ENCODE peak calls at places on chromosomes 5 and 9, in five cellular contexts. V, M, E, T and L are unnamed samples. For H3K4me1, the result is how much of the 10 kb centered on the place peaks cover.

GRCh38 chr9:77457916-77458592 is 190.1 kb downstream of the GNA14 start:
- DNase-seq in V (peak), M (peak), E (peak), T (peak), L (peak)

GRCh38 chr9:16459421-16460148 is 410.9 kb downstream of the BNC2 start:
- DNase-seq in V (peak), M (no peak), E (no peak), T (no peak), L (peak)

GRCh38 chr5:107957023-107957422 is 286.3 kb upstream of the EFNA5 start:
- DNase-seq in V (no peak), M (no peak), E (no peak), T (no peak), L (no peak)

GRCh38 chr5:18792145-18792544 is 1157.9 kb downstream of the TAF11L14 start:
- DNase-seq in V (peak), M (no peak), E (no peak), T (peak), L (peak)

GRCh38 chr5:175254155-175254554 is 189.8 kb downstream of the DRD1 start:
- DNase-seq in V (peak), M (no peak), E (no peak), T (no peak), L (no peak)

GRCh38 chr5:1300581-1301083 is 5.8 kb upstream of the TERT start:
- DNase-seq in V (no peak), M (no peak), E (no peak), T (no peak), L (no peak)

GRCh38 chr5:53027913-53028312 is 38.8 kb downstream of the ITGA2 start:
- DNase-seq in V (peak), M (no peak), E (peak), T (peak), L (peak)

GRCh38 chr5:125874057-125874456 is 549.2 kb upstream of the GRAMD2B start:
- DNase-seq in V (no peak), M (no peak), E (no peak), T (peak), L (no peak)

GRCh38 chr5:181170237-181170830 is 22.9 kb downstream of the OR2V2 start:
- DNase-seq in V (no peak), M (peak), E (no peak), T (no peak), L (peak)

GRCh38 chr9:87370003-87370685 is 127.5 kb upstream of the DAPK1 start:
- DNase-seq in V (peak), M (no peak), E (no peak), T (no peak), L (peak)

GRCh38 chr9:108297025-108297424 is 558.8 kb downstream of the ACTL7B start:
- DNase-seq in V (peak), M (no peak), E (peak), T (no peak), L (no peak)

GRCh38 chr9:132204883-132205282 is 43.0 kb downstream of the NTNG2 start:
- DNase-seq in V (no peak), M (no peak), E (no peak), T (no peak), L (no peak)

GRCh38 chr5:137344723-137345322 is 154.3 kb downstream of the SPOCK1 start:
- DNase-seq in V (peak), M (peak), E (no peak), T (peak), L (peak)

GRCh38 chr5:133694181-133694831 is 82.0 kb upstream of the FSTL4 start:
- DNase-seq in V (peak), M (no peak), E (no peak), T (no peak), L (peak)

GRCh38 chr9:91712811-91713210 is 237.2 kb downstream of the ROR2 start:
- DNase-seq in V (no peak), M (no peak), E (no peak), T (no peak), L (peak)

GRCh38 chr9:134158753-134159392 is 5.5 kb downstream of the RNU6ATAC start:
- DNase-seq in V (no peak), M (no peak), E (peak), T (no peak), L (no peak)

GRCh38 chr5:159678800-159679392 is 237.4 kb upstream of the ADRA1B start:
- DNase-seq in V (no peak), M (no peak), E (peak), T (no peak), L (no peak)

GRCh38 chr5:141986072-141986471 is 17.2 kb downstream of the RNF14 start:
- DNase-seq in V (no peak), M (no peak), E (no peak), T (no peak), L (no peak)

GRCh38 chr5:133763744-133764143 is 151.4 kb upstream of the FSTL4 start:
- DNase-seq in V (no peak), M (no peak), E (no peak), T (no peak), L (no peak)

GRCh38 chr9:17574342-17574741 is 4.5 kb upstream of the SH3GL2 start:
- DNase-seq in V (no peak), M (no peak), E (no peak), T (no peak), L (no peak)

GRCh38 chr5:31962928-31963327 is 211.2 kb downstream of the GOLPH3 start:
- DNase-seq in V (peak), M (no peak), E (no peak), T (peak), L (no peak)

GRCh38 chr9:7033611-7034010 is 275.8 kb downstream of the KDM4C start:
- DNase-seq in V (no peak), M (no peak), E (no peak), T (no peak), L (no peak)

GRCh38 chr5:132070460-132071337 is 2.9 kb upstream of the CSF2 start:
- DNase-seq in V (peak), M (no peak), E (no peak), T (no peak), L (no peak)
- H3K4me1 ChIP-seq in V (under half), M (under half), E (under half), T (under half), L (under half)

DNA sequence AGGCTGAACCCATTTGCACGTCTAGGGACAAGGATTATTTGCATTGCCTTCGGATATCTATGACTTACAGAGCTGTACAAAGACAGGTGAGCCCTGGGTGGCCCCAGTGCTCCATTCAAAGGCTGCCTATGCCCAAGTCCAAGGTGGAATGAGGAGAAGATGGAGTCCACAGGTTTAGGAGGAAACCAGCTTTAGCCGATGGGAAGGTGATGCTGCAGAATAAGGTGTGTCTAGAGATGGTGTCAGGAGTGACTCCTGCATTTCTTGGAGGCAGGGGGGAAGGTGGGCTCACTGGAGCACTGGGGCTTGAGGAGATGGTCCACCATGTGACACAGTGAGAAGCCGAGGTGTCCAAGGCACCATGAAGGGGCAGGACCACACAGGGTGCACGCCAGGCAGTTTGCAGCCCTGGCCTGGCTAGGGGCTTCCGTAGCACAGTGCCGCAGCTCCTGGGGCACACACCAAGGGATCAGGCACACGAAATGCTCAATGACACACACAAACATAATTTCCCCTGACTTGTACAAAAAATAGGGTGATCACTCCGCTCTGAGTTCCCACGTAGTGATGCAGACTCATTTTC is 32.1 kb downstream of the SEMA4D start:
- DNase-seq in V (no peak), M (no peak), E (peak), T (no peak), L (no peak)
- H3K4me3 ChIP-seq in V (no peak), M (no peak), E (no peak), T (no peak), L (no peak)

GRCh38 chr5:67095346-67095871 is 101.2 kb downstream of the CD180 start:
- DNase-seq in V (peak), M (peak), E (peak), T (no peak), L (no peak)
- H3K27ac ChIP-seq in V (peak), M (peak), E (peak), T (no peak), L (no peak)

DNA sequence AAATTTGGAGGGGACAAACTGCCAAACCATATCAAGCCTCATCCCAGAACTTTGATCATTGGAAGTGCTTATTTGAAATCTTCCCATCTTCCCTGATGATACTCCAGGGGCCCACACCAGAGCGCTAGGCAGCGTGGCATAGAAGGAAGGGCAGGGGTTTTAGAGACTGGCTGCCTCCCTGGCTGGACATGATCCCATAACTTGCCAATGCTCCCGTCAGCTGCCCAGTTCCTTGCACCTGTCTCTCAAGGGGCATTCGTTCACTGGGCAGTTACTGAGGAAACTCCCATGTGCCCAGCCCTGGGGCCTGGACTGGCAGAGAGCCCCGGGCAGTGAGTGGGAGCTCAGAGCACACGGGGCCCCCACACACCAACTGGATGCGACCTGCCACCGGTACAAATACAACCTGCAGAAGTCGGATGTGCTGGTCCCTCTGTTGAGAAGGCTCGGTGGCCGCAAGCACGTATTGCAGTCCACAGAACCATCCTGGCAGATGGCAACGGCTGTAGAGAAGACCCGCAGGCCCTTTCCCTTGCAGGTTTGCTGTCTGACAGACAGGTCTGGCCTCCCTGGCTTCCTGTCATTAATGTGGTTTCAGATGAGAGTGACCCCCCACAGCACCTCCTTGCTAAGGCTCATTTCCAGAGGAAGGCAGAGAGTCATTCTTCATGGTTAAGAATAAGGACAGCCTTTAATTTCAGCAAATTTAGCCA is 122.4 kb downstream of the MVB12B start:
- DNase-seq in V (no peak), M (peak), E (no peak), T (no peak), L (no peak)
- H3K4me1 ChIP-seq in V (under half), M (under half), E (under half), T (under half), L (under half)

GRCh38 chr9:74172874-74173273 is 324.3 kb upstream of the RORB start:
- DNase-seq in V (no peak), M (no peak), E (no peak), T (no peak), L (no peak)
- H3K4me3 ChIP-seq in V (no peak), M (no peak), E (no peak), T (no peak), L (no peak)

DNA sequence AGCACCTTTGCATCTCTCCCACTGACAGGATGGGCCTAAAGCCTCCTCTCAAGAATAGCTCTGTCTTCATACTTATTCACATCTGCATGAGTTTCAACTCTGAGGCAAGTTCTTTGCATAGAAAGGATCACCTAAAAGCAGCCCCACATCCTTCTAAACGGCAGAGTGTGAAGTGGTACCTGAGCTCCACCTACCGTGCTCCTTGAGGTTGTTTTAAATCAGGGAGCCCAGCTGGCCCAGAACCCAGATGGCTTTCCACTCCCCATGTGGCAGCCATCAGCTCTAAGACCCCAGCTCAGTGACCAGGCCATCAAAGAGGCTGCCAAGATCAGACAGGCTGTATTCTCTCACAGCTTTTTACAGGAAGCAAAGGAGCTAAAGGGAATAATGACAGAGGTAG is 299.3 kb downstream of the RASEF start:
- DNase-seq in V (no peak), M (peak), E (no peak), T (peak), L (no peak)
- H3K27ac ChIP-seq in V (no peak), M (no peak), E (no peak), T (no peak), L (no peak)

DNA sequence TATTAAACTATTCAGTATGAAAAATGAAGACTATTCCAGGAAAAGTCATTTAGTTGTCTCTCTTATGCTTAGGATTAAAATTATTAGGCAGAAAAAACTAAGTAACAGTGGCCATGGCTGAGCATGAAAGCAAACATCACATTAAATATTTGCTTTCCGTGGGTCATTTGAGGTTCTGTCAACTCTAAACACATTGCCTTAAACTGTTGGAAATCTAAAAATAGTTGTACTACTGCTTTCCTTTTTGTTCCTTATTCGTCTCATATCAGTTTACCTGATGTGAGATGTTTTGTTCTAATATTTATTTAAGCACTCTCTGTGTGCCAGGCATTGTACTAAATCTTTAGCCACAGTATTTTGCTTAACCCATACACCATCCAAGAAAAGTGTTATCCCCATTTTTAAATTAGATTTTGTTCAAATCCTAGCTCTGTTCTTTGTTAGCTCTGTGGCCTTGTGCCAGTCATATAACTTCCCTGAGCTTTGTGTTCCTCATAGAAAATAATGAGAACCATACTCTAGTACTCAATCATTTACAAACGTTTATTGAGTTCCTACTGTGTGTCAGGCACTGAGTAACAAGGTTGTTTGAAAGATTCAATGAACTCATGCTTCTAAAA is 18.7 kb upstream of the ZNF608 start:
- DNase-seq in V (no peak), M (no peak), E (no peak), T (peak), L (no peak)
- H3K4me1 ChIP-seq in V (under half), M (under half), E (under half), T (under half), L (under half)

DNA sequence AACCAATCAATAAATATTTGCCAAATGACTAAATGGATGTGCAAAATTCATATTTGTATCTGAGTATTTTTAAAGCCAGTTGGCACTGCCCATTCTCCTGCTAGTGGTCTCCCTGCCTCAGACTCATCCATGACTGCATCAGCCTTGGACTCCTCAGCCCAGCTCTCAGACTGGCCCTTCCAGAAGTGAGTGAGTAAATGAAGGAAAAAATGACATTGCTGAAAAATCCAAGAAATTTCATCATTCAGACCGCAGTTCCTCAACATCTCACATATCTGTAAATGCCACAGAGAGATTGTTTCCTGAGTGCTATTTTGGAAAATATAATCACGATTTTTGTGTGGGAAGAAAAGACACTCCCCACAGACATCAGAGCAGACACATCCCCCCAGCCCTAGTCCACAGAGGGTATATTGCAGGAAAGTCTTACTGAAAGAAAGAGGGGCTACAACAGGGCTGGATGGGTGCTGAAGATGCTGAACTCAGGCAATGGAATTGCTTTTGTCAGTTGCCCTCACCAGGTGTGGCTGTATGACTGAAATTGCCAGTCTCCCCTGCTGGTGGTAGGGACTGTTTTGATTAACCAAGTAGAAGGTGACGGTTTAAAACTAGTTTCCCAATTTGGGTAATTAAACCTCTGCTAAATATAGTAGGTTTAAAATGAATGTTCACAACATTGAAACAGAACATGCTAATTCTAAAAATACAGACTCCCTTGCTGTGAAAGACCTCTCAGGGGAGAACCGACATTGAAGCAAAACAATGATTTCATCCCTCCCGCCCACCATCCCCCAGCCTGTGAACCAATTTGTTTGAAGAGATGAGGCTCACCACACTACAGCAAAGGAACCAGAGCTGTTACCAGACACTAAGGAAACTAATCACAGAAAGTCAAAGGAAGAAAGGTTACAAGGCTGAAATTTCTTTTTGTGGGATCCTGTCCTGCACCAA is 158.8 kb downstream of the DEPDC1B start:
- DNase-seq in V (peak), M (peak), E (no peak), T (no peak), L (no peak)
- H3K4me3 ChIP-seq in V (no peak), M (no peak), E (no peak), T (no peak), L (no peak)

DNA sequence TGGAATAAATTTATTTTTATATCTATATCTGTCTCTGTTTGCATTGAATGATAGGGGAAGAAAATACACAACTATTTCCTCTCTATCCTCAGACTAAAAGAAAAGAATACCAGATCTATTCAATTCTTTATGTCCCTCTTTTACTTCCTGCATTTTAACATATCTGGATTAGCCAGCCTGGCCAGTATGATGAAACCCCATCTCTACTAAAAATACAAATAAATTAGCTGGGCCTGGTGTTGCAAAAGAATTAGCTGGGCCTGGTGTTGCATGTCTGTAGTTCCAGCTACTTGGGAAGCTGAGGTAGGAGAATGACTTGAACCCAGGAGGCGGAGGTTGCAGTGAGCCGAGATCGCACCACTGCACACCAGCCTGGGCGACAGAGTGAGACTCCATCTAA is 182.0 kb downstream of the LURAP1L start:
- DNase-seq in V (no peak), M (no peak), E (no peak), T (no peak), L (no peak)
- H3K27ac ChIP-seq in V (no peak), M (no peak), E (no peak), T (no peak), L (peak)